ENCODE peak calls at places on chromosomes 6 and 20, in eight cellular contexts. O is heart left ventricle, A is adrenal gland, K is body of pancreas, T is H1, V is stomach, U is ovary, X is endothelial cell of umbilical vein. Q is an unnamed sample.

GRCh38 chr6:170051229-170052172 is 239.4 kb downstream of the DLL1 start:
- DNase-seq in O (no peak), A (peak; percentile 3), K (no peak), T (no peak), V (peak; percentile 17), U (peak; percentile 30), X (no peak), Q (no peak)

GRCh38 chr6:145643760-145644159 is 91.6 kb downstream of the EPM2A start:
- DNase-seq in O (no peak), A (no peak), K (no peak), T (no peak), V (no peak), U (no peak), X (no peak), Q (no peak)

GRCh38 chr6:35611235-35611634 is 77.5 kb downstream of the FKBP5 start:
- DNase-seq in O (no peak), A (no peak), K (no peak), T (no peak), V (no peak), U (no peak), X (no peak), Q (no peak)

GRCh38 chr20:17757496-17757895 is 57.7 kb downstream of the BANF2 start:
- DNase-seq in O (no peak), A (no peak), K (no peak), T (no peak), V (no peak), U (no peak), X (no peak), Q (no peak)

GRCh38 chr6:49653942-49654341 is 17.3 kb upstream of the RHAG start:
- DNase-seq in O (no peak), A (no peak), K (no peak), T (no peak), V (no peak), U (no peak), X (no peak), Q (no peak)

GRCh38 chr6:156862711-156863110 is 85.5 kb downstream of the ARID1B start:
- DNase-seq in O (no peak), A (no peak), K (no peak), T (no peak), V (no peak), U (no peak), X (no peak), Q (no peak)

GRCh38 chr6:165983112-165984072 is 184.3 kb downstream of the TBXT start:
- DNase-seq in O (no peak), A (no peak), K (no peak), T (no peak), V (no peak), U (no peak), X (no peak), Q (no peak)

GRCh38 chr20:12554416-12554815 is 454.4 kb upstream of the SPTLC3 start:
- DNase-seq in O (no peak), A (no peak), K (no peak), T (no peak), V (no peak), U (no peak), X (no peak), Q (no peak)

GRCh38 chr6:43963203-43963602 is 164.0 kb downstream of the MRPL14 start:
- DNase-seq in O (no peak), A (no peak), K (no peak), T (no peak), V (no peak), U (no peak), X (no peak), Q (no peak)

DNA sequence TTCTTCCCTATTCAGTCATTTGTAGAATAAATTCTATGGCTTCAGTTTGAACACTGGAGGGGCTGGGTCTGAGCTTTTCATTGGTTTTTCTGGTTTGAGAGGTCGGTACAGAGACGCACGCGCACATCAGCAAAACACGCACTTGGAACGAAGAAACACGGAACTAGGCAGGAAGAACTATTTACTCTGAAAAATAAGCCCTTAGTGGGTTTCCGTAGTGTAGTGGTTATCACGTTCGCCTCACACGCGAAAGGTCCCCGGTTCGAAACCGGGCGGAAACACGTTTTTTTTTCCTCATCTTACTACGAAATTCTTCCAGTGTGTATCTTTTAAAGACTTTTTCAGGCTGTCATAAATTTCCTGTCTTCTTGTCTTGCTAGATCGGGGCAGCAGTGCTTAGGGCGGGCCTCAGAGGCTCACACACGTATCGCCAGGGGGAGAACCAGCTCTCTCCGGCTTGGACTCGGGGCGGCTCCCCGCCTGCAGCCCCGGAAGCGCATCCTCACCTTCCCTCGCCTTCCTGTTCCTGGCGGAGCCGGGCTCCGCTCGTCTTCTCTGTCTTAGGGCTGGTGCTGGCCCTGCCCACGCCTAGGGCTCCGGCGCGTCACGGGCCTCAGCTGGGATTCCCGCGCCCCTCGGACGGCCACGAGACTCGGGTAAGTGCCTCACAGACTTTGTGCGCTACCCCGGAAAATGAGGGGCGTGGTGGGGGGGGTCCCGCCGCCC is at the start of gene HMGN4:
- DNase-seq in O (peak; percentile 87), A (peak; percentile 86), K (peak; percentile 88), T (no peak), V (peak; percentile 67), U (peak; percentile 90), X (peak; percentile 93), Q (peak; percentile 89)
- TF ChIP-seq POLR2A in O (no peak), A (peak; percentile 50), K (no peak), T (peak; percentile 65), V (no peak), U (peak; percentile 51), X (no peak), Q (no peak)

GRCh38 chr6:7589221-7589620 is 777 bp upstream of the SNRNP48 start:
- DNase-seq in O (no peak), A (no peak), K (no peak), T (no peak), V (no peak), U (no peak), X (no peak), Q (no peak)
- H3K4me3 ChIP-seq in O (no peak overlapping the region), A (no peak overlapping the region), K (no peak overlapping the region), T (no peak overlapping the region), V (no peak overlapping the region), U (peak overlapping the region; percentile 87), X (no peak overlapping the region), Q (no peak overlapping the region)

GRCh38 chr20:36481380-36482043 is 59.8 kb upstream of the MYL9 start:
- DNase-seq in O (no peak), A (no peak), K (no peak), T (no peak), V (no peak), U (no peak), X (no peak), Q (no peak)
- TF ChIP-seq CTCF in O (no peak), A (peak; percentile 18), K (no peak), T (peak; percentile 34), V (no peak), U (no peak), X (no peak), Q (no peak)

DNA sequence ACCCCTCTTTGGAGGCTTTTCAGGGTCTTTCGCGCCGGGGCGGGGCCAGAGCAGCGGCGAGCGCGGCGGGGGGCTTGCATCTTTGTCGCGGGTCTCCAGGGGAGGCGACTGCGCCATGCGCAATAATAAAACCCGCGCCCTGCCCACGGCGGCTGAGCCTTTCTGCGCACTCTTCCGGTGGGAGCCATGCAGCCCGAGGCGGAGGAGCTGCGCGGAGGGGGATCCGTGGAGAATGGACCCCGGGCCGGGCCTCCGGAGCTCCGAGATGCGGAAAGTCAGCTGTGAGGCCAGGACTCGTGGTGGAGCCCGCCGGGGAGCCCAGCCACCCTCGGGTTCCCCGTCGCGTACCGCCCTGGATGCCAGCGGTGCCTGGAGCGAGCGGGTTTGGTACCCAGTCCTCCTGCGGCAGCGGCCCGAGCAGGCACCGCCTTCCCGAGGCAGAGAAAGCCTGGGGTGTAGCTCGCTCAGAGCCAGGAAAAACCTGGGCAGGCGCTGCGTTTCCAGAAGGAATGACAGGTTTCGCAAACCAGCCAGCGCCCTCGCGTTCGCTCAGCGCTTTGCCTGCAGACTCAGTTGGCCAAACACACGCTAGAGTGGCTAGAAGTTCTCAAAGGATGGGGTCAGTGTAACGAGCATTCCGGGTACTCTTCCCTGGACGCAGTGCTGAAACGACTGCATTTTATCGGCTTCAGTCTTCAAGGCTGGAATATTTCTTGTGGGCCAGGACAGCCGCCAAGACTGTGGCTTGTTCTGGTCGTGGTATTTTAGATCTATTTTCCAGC is 1.3 kb downstream of the AKAP12 start:
- DNase-seq in O (peak; percentile 54), A (peak; percentile 20), K (peak; percentile 26), T (no peak), V (peak; percentile 36), U (peak; percentile 78), X (peak; percentile 66), Q (peak; percentile 18)
- TF ChIP-seq POLR2A in O (no peak), A (no peak), K (no peak), T (peak; percentile 64), V (no peak), U (peak; percentile 8), X (no peak), Q (no peak)

GRCh38 chr20:62645613-62646012 is 3.3 kb downstream of the SLCO4A1 start:
- DNase-seq in O (no peak), A (no peak), K (no peak), T (no peak), V (no peak), U (no peak), X (no peak), Q (no peak)

GRCh38 chr20:62643521-62644043 is 1.3 kb downstream of the SLCO4A1 start:
- DNase-seq in O (no peak), A (no peak), K (peak; percentile 52), T (no peak), V (peak; percentile 55), U (no peak), X (no peak), Q (no peak)

GRCh38 chr20:62642666-62643520 is 590 bp downstream of the SLCO4A1 start:
- DNase-seq in O (no peak), A (no peak), K (peak; percentile 62), T (no peak), V (peak; percentile 76), U (peak; percentile 50), X (peak; percentile 27), Q (no peak)

GRCh38 chr20:62644802-62645496 is 2.6 kb downstream of the SLCO4A1 start:
- DNase-seq in O (no peak), A (no peak), K (no peak), T (no peak), V (peak; percentile 84), U (no peak), X (no peak), Q (no peak)

GRCh38 chr20:62644044-62644795 is 1.9 kb downstream of the SLCO4A1 start:
- DNase-seq in O (peak; percentile 26), A (no peak), K (peak; percentile 46), T (no peak), V (peak; percentile 80), U (no peak), X (no peak), Q (no peak)
- H3K4me3 ChIP-seq in O (peak overlapping the region; percentile 82), A (no peak overlapping the region), K (no peak overlapping the region), T (no peak overlapping the region), V (peak overlapping the region; percentile 55), U (no peak overlapping the region), X (no peak overlapping the region), Q (no peak overlapping the region)

DNA sequence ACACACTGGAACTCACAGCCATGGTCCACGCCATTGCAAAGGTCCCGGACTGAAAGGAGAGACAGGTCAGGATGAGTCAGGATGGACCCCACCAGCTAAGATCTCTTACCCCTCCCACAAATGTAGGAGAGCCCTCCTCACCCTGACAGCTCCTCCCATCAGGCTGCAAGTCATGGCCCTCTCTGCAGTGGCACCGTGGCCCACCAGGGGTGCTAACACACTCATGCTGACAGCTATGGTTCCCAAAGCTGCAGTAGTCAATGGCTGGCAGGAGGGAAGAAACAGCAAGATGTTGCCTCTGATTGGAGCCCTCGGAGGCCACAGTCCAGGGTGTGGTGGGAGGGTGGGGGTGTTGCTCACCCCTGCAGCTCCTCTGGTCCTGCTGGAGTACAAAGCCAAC is 5.7 kb upstream of the RBPJL start:
- DNase-seq in O (no peak), A (no peak), K (no peak), T (no peak), V (no peak), U (no peak), X (peak; percentile 13), Q (peak; percentile 76)
- TF ChIP-seq CTCF in O (peak; percentile 10), A (no peak), K (peak; percentile 24), T (peak; percentile 81), V (no peak), U (no peak), X (peak; percentile 33), Q (no peak)